ENCODE peak calls at places on chromosomes 1 and 21, in ten cellular contexts. N, Q, A, D, V, O, E, H, C and W are unnamed samples.

GRCh38 chr1:162627662-162628296 is 4.5 kb upstream of the DDR2 start:
- DNase-seq in E (no peak), C (no peak), N (peak; percentile 45), D (peak; percentile 43), V (peak; percentile 36), Q (no peak), H (peak; percentile 37), O (no peak), A (no peak), W (no peak)

GRCh38 chr1:176102243-176102642 is 104.8 kb downstream of the COP1 start:
- DNase-seq in E (no peak), O (peak; percentile 6), D (no peak), A (no peak), V (peak; percentile 45), H (no peak), C (no peak), N (peak; percentile 41), Q (no peak), W (no peak)

GRCh38 chr1:228059536-228060457 is 22.7 kb upstream of the ARF1 start:
- DNase-seq in O (peak; percentile 82), D (no peak), V (peak; percentile 46), E (no peak), H (peak; percentile 83), C (peak; percentile 91), Q (peak; percentile 99), N (peak; percentile 26), A (peak; percentile 98), W (peak; percentile 91)

GRCh38 chr1:43348343-43348808 is 10.4 kb upstream of the CDC20 start:
- DNase-seq in O (peak; percentile 84), N (no peak), A (peak; percentile 37), D (peak; percentile 26), H (no peak), V (no peak), E (no peak), C (no peak), Q (no peak), W (no peak)

GRCh38 chr1:42979037-42979432 is 20.4 kb upstream of the SLC2A1 start:
- DNase-seq in C (no peak), O (no peak), D (no peak), E (no peak), Q (no peak), V (no peak), N (no peak), H (no peak), A (no peak), W (no peak)

GRCh38 chr1:41466146-41466545 is 18.3 kb downstream of the EDN2 start:
- DNase-seq in E (no peak), O (no peak), Q (peak; percentile 63), H (no peak), A (no peak), D (no peak), C (no peak), N (no peak), V (no peak), W (no peak)

GRCh38 chr1:15325375-15326085 is 78.5 kb downstream of the FHAD1 start:
- DNase-seq in O (no peak), E (no peak), A (no peak), N (no peak), H (no peak), C (no peak), V (no peak), D (no peak), Q (no peak), W (no peak)

GRCh38 chr1:161910516-161911077 is 113.1 kb downstream of the OLFML2B start:
- DNase-seq in C (no peak), H (no peak), E (no peak), V (no peak), D (no peak), A (no peak), O (no peak), N (peak; percentile 73), Q (no peak), W (no peak)

GRCh38 chr1:25524568-25525359 is 18.6 kb upstream of the LDLRAP1 start:
- DNase-seq in V (no peak), C (no peak), O (peak; percentile 55), A (no peak), H (no peak), E (no peak), N (no peak), Q (no peak), D (no peak), W (no peak)

GRCh38 chr1:209583408-209583807 is at the start of gene CAMK1G:
- DNase-seq in A (no peak), Q (no peak), V (peak; percentile 69), D (no peak), N (peak; percentile 61), H (peak; percentile 88), C (no peak), E (peak; percentile 57), O (peak; percentile 91), W (no peak)

GRCh38 chr1:38242506-38242905 is 195.9 kb upstream of the POU3F1 start:
- DNase-seq in C (no peak), O (no peak), A (no peak), H (no peak), V (no peak), E (no peak), D (no peak), Q (no peak), N (no peak), W (no peak)

GRCh38 chr1:236997882-236998281 is 6.4 kb downstream of the MT1HL1 start:
- DNase-seq in V (peak; percentile 81), D (no peak), A (peak; percentile 81), O (no peak), N (no peak), Q (no peak), E (no peak), H (no peak), C (no peak), W (no peak)

GRCh38 chr21:43669828-43670605 is 10.7 kb downstream of the RRP1B start:
- DNase-seq in N (no peak), V (no peak), O (no peak), E (no peak), Q (no peak), A (no peak), C (no peak), H (no peak), D (no peak), W (no peak)
- H3K36me3 ChIP-seq in N (peaks cover 60% of the 10 kb centered on the region), V (peaks cover 15% of the 10 kb centered on the region), O (peaks cover 13% of the 10 kb centered on the region), E (no peaks in the 10 kb centered on the region), Q (no peaks in the 10 kb centered on the region), A (peaks cover 55% of the 10 kb centered on the region), C (peaks cover 49% of the 10 kb centered on the region), H (no peaks in the 10 kb centered on the region), D (peaks cover 10% of the 10 kb centered on the region), W (peaks cover 61% of the 10 kb centered on the region)

GRCh38 chr21:8988696-8989095 is 1532.7 kb upstream of the TPTE start:
- DNase-seq in H (no peak), V (no peak), D (peak; percentile 93), Q (no peak), C (no peak), O (peak; percentile 92), A (no peak), E (no peak), N (no peak), W (no peak)
- H3K9me3 ChIP-seq in H (peaks cover 17% of the 10 kb centered on the region), V (peaks cover 10% of the 10 kb centered on the region), D (peaks cover 52% of the 10 kb centered on the region), Q (no peaks in the 10 kb centered on the region), C (peaks cover 13% of the 10 kb centered on the region), O (peaks cover 21% of the 10 kb centered on the region), A (peaks cover 4% of the 10 kb centered on the region), E (peaks cover 4% of the 10 kb centered on the region), N (no peaks in the 10 kb centered on the region), W (peaks cover 16% of the 10 kb centered on the region)

GRCh38 chr1:10686404-10687040 is 109.9 kb downstream of the CASZ1 start:
- DNase-seq in C (no peak), A (no peak), D (peak; percentile 71), Q (peak; percentile 60), N (no peak), O (no peak), V (no peak), E (no peak), H (no peak), W (no peak)

GRCh38 chr1:10687782-10688408 is 108.6 kb downstream of the CASZ1 start:
- DNase-seq in N (peak; percentile 47), C (no peak), O (no peak), V (no peak), H (no peak), D (no peak), A (no peak), Q (peak; percentile 42), E (no peak), W (no peak)

GRCh38 chr1:10685851-10686403 is 110.5 kb downstream of the CASZ1 start:
- DNase-seq in A (peak; percentile 53), Q (peak; percentile 75), H (no peak), V (peak; percentile 66), E (peak; percentile 59), D (peak; percentile 93), C (no peak), O (peak; percentile 96), N (peak; percentile 27), W (no peak)

GRCh38 chr1:10687142-10687715 is 109.2 kb downstream of the CASZ1 start:
- DNase-seq in N (no peak), E (no peak), D (no peak), Q (peak; percentile 83), C (no peak), O (no peak), H (no peak), V (no peak), A (no peak), W (no peak)

DNA sequence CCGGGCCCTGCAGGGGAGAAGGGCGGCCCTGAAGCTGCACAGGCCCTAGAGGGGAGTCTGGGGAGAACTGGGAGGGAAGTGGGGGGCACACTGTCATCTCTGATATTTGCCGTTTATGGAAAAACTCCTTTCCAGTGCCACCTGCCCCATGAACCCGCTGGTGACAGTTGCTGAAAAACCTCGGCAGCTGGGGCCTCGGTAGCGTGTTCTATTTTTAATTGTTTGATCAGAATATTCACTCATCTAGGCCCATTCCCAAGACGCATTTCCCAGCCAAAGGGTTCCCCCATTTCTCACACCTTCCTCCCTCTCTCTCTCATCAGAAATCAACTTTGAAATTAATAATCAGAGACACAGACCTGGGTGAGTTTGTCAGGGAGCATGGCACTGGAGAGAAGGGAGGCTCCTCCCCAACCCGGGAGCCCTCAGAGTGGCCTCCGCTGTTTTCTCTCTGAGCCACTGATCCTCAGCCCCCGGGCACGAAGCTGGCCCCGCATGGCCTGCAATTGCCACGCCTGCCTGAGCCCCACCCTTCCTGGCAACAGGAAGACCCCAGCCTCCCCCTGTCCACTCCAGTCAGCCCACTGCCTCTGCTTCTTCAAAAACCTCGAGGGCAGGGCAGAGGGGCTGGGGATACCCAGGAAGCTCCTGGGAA is 111.1 kb downstream of the CASZ1 start:
- DNase-seq in H (no peak), C (no peak), Q (no peak), A (no peak), O (peak; percentile 66), D (no peak), E (no peak), N (no peak), V (no peak), W (no peak)
- H3K4me1 ChIP-seq in H (peaks cover 54% of the 10 kb centered on the region), C (peaks cover 71% of the 10 kb centered on the region), Q (peaks cover 97% of the 10 kb centered on the region), A (peaks cover 99% of the 10 kb centered on the region), O (peaks cover 14% of the 10 kb centered on the region), D (peaks cover 84% of the 10 kb centered on the region), E (peaks cover 29% of the 10 kb centered on the region), N (no peaks in the 10 kb centered on the region), V (peaks cover 85% of the 10 kb centered on the region), W (no peaks in the 10 kb centered on the region)

GRCh38 chr1:46705408-46705807 is 13.5 kb downstream of the EFCAB14 start:
- DNase-seq in E (no peak), D (no peak), A (no peak), N (no peak), V (no peak), H (no peak), O (no peak), Q (peak; percentile 42), C (no peak), W (no peak)

GRCh38 chr1:46703927-46704641 is 14.8 kb downstream of the EFCAB14 start:
- DNase-seq in Q (no peak), D (no peak), V (no peak), O (no peak), C (no peak), A (no peak), E (no peak), H (no peak), N (no peak), W (no peak)

GRCh38 chr1:46708121-46708520 is 10.8 kb downstream of the EFCAB14 start:
- DNase-seq in O (no peak), A (no peak), C (no peak), N (peak; percentile 23), V (no peak), H (no peak), E (no peak), Q (no peak), D (no peak), W (no peak)
- H3K36me3 ChIP-seq in O (peaks cover 54% of the 10 kb centered on the region), A (peaks cover 91% of the 10 kb centered on the region), C (peaks cover 70% of the 10 kb centered on the region), N (peaks cover 70% of the 10 kb centered on the region), V (peaks cover 44% of the 10 kb centered on the region), H (peaks cover 12% of the 10 kb centered on the region), E (no peaks in the 10 kb centered on the region), Q (peaks cover 6% of the 10 kb centered on the region), D (peaks cover 13% of the 10 kb centered on the region), W (peaks cover 92% of the 10 kb centered on the region)